ENCODE peak calls at places on chromosomes 1 and 21, in seven cellular contexts. C, M, J, Z, S, N and P are unnamed samples.

GRCh38 chr1:47215713-47216112 is 16.3 kb downstream of the TAL1 start:
- DNase-seq in J (no peak), M (no peak), N (no peak), C (no peak), Z (no peak), S (no peak), P (no peak)

GRCh38 chr21:46051379-46051770 is 46.5 kb upstream of the COL6A2 start:
- DNase-seq in C (no peak), M (no peak), N (no peak), S (no peak), Z (no peak), J (no peak), P (no peak)

GRCh38 chr1:152050886-152051764 is 14.3 kb upstream of the S100A11 start:
- DNase-seq in M (no peak), J (peak), Z (no peak), S (no peak), C (no peak), N (no peak), P (no peak)

GRCh38 chr1:32242341-32242851 is 4.6 kb upstream of the FAM167B start:
- DNase-seq in S (no peak), N (no peak), J (no peak), M (no peak), C (no peak), Z (no peak), P (no peak)

GRCh38 chr1:51600954-51601353 is 15.9 kb upstream of the OSBPL9 start:
- DNase-seq in C (no peak), S (no peak), M (no peak), Z (no peak), J (no peak), N (no peak), P (no peak)

GRCh38 chr1:210293191-210293607 is 35.5 kb upstream of the HHAT start:
- DNase-seq in C (no peak), Z (no peak), J (peak), M (no peak), N (no peak), S (no peak), P (no peak)

GRCh38 chr1:153613406-153613805 is 469 bp upstream of the S100A16 start:
- DNase-seq in Z (no peak), J (no peak), C (no peak), N (no peak), M (no peak), S (no peak), P (no peak)

GRCh38 chr1:228090613-228091081 is 8.1 kb downstream of the ARF1 start:
- DNase-seq in C (peak), J (no peak), M (no peak), N (no peak), Z (no peak), S (no peak), P (no peak)

GRCh38 chr1:151403612-151404011 is 4.2 kb downstream of the PSMB4 start:
- DNase-seq in J (no peak), S (no peak), N (no peak), M (no peak), Z (no peak), C (no peak), P (no peak)